ENCODE peak calls at places on chromosomes 12 and 14, in seven cellular contexts. W is left ventricle myocardium inferior, F is IMR-90, H is mammary epithelial cell, C is tibial artery, A is right atrium auricular region, I is ovary. R is an unnamed sample. For H3K9me3, the result is how much of the 10 kb centered on the place peaks cover.

GRCh38 chr12:116346751-116347150 is 69.3 kb upstream of the MED13L start:
- DNase-seq in W (no peak), F (peak), A (no peak), I (peak), H (peak), C (no peak), R (no peak)

GRCh38 chr12:90978117-90978770 is 23.3 kb upstream of the CCER1 start:
- DNase-seq in F (peak), W (no peak), C (no peak), H (peak), I (peak), A (no peak), R (no peak)

GRCh38 chr12:54201001-54201794 is 12.4 kb upstream of the SMUG1 start:
- DNase-seq in W (peak), F (peak), I (peak), H (peak), C (peak), A (no peak), R (peak)

GRCh38 chr12:113987261-113988063 is 21.3 kb upstream of the RBM19 start:
- DNase-seq in H (no peak), W (no peak), A (no peak), F (no peak), I (no peak), C (no peak), R (no peak)

GRCh38 chr12:26319511-26319910 is 124.1 kb downstream of the SSPN start:
- DNase-seq in A (peak), H (peak), C (peak), F (peak), I (peak), W (peak), R (peak)

GRCh38 chr14:56359245-56359644 is 220.4 kb upstream of the TMEM260 start:
- DNase-seq in I (no peak), H (no peak), A (no peak), C (no peak), F (no peak), W (no peak), R (no peak)

GRCh38 chr12:85866929-85867776 is 6.9 kb upstream of the NTS start:
- DNase-seq in A (no peak), H (peak), W (no peak), I (no peak), C (no peak), F (peak), R (no peak)

GRCh38 chr12:13350946-13351345 is 154.4 kb downstream of the EMP1 start:
- DNase-seq in F (no peak), A (no peak), W (no peak), H (no peak), C (no peak), I (no peak), R (no peak)

GRCh38 chr14:77542349-77543239 is 44.0 kb upstream of the ISM2 start:
- DNase-seq in C (no peak), H (no peak), A (no peak), F (no peak), W (no peak), I (no peak), R (no peak)

GRCh38 chr12:11719678-11720099 is 70.2 kb downstream of the ETV6 start:
- DNase-seq in H (peak), W (peak), F (peak), I (no peak), A (peak), C (peak), R (no peak)

GRCh38 chr12:126428769-126429168 is 1363.5 kb downstream of the AACS start:
- DNase-seq in A (no peak), C (no peak), F (no peak), H (no peak), I (no peak), W (no peak), R (no peak)

GRCh38 chr12:52759218-52759617 is 17.9 kb downstream of the KRT76 start:
- DNase-seq in H (no peak), F (no peak), A (no peak), W (no peak), I (no peak), C (no peak), R (no peak)

GRCh38 chr12:50103767-50104321 is at the start of gene GPD1:
- DNase-seq in H (peak), A (no peak), W (peak), I (peak), C (no peak), F (peak), R (no peak)

GRCh38 chr12:873954-874353 is 75.5 kb downstream of the RAD52 start:
- DNase-seq in W (no peak), I (no peak), A (no peak), H (peak), C (no peak), F (no peak), R (no peak)

GRCh38 chr12:110561471-110562201 is 21.5 kb downstream of the PPTC7 start:
- DNase-seq in C (no peak), H (no peak), F (no peak), I (no peak), W (no peak), A (no peak), R (no peak)

GRCh38 chr12:52305921-52306705 is 14.8 kb upstream of the KRT81 start:
- DNase-seq in I (no peak), C (no peak), A (no peak), F (no peak), H (no peak), W (no peak), R (peak)

GRCh38 chr14:61477845-61478438 is 156.6 kb downstream of the PRKCH start:
- DNase-seq in A (peak), I (peak), W (peak), H (peak), C (peak), F (peak), R (no peak)

GRCh38 chr12:52351196-52352059 is 15.9 kb downstream of the KRT85 start:
- DNase-seq in A (no peak), I (no peak), W (peak), C (no peak), F (no peak), H (no peak), R (no peak)

GRCh38 chr12:70919597-70920035 is 922 bp downstream of the PTPRR start:
- DNase-seq in I (no peak), A (no peak), C (no peak), H (no peak), W (no peak), F (no peak), R (no peak)

GRCh38 chr14:77761205-77761931 is 412 bp upstream of the SNW1 start:
- DNase-seq in I (peak), A (peak), W (peak), H (no peak), F (peak), C (peak), R (no peak)

GRCh38 chr12:102120886-102121285 is 903 bp downstream of the PARPBP start:
- DNase-seq in F (peak), C (no peak), A (no peak), H (peak), I (no peak), W (no peak), R (no peak)

GRCh38 chr12:100741084-100741711 is 53.4 kb upstream of the ANO4 start:
- DNase-seq in I (no peak), C (no peak), F (peak), H (peak), A (no peak), W (no peak), R (no peak)

GRCh38 chr12:24742378-24742777 is 206.5 kb downstream of the BCAT1 start:
- DNase-seq in I (no peak), F (no peak), C (peak), H (no peak), A (no peak), W (peak), R (no peak)

GRCh38 chr14:24363401-24363800 is 4.6 kb upstream of the NFATC4 start:
- DNase-seq in F (no peak), C (no peak), A (no peak), H (no peak), W (no peak), I (no peak), R (no peak)

GRCh38 chr12:50101663-50102062 is 2.1 kb upstream of the GPD1 start:
- DNase-seq in F (peak), H (peak), C (no peak), I (no peak), W (no peak), A (no peak), R (no peak)

GRCh38 chr12:81518638-81519037 is 240.5 kb downstream of the PPFIA2 start:
- DNase-seq in C (no peak), A (no peak), H (no peak), I (no peak), W (no peak), F (no peak), R (no peak)

GRCh38 chr14:89279649-89280232 is 137.3 kb downstream of the FOXN3 start:
- DNase-seq in A (no peak), F (no peak), H (no peak), I (no peak), C (no peak), W (no peak), R (no peak)

GRCh38 chr14:51865953-51866747 is 5.7 kb downstream of the GNG2 start:
- DNase-seq in C (no peak), I (no peak), F (no peak), W (no peak), H (no peak), A (no peak), R (no peak)

GRCh38 chr14:60977848-60978247 is 3.0 kb downstream of the TRMT5 start:
- DNase-seq in H (no peak), A (no peak), C (no peak), W (no peak), F (no peak), I (no peak), R (no peak)

DNA sequence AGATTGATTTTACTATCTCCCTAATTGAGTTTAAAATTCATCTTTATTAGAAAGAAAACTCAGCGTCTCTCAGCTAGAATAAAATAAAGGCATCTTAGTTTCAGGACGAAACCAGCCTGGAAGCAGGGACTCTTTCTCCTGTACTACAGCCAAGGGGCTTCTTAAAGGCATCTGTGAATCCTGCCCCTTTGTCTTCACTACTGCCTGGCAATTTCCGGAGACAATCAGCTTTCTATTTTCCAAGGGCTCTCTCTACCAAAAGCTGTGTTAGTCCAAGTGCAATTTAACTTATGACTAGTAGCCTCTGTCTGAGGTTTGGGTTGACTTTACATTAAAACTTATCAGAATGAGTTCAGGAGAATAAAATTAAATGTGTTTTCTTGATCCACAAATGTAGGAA is 623.2 kb upstream of the FOXG1 start:
- DNase-seq in C (no peak), H (no peak), I (no peak), F (no peak), W (no peak), A (no peak), R (no peak)
- H3K9me3 ChIP-seq in C (under half), H (under half), I (under half), F (under half), W (under half), A (under half), R (under half)

GRCh38 chr12:16467304-16467703 is 119.9 kb downstream of the MGST1 start:
- DNase-seq in C (no peak), I (no peak), H (no peak), A (no peak), W (no peak), F (no peak), R (no peak)
- H3K4me3 ChIP-seq in C (no peak), I (no peak), H (no peak), A (no peak), W (no peak), F (no peak), R (no peak)

GRCh38 chr12:130685250-130685649 is 30.8 kb downstream of the RIMBP2 start:
- DNase-seq in I (no peak), W (no peak), C (no peak), H (no peak), A (no peak), F (no peak), R (no peak)
- H3K9me3 ChIP-seq in I (under half), W (under half), C (under half), H (under half), A (under half), F (under half), R (under half)

GRCh38 chr14:21309238-21309636 is 29.4 kb downstream of the RPGRIP1 start:
- DNase-seq in F (no peak), I (no peak), H (no peak), A (no peak), W (no peak), C (no peak), R (no peak)

GRCh38 chr14:21308132-21308478 is 28.2 kb downstream of the RPGRIP1 start:
- DNase-seq in I (no peak), H (no peak), A (no peak), W (no peak), F (no peak), C (no peak), R (no peak)

GRCh38 chr14:21307641-21308040 is 27.8 kb downstream of the RPGRIP1 start:
- DNase-seq in F (no peak), W (no peak), C (no peak), H (no peak), A (no peak), I (no peak), R (no peak)

GRCh38 chr14:21309956-21310355 is 30.1 kb downstream of the RPGRIP1 start:
- DNase-seq in A (no peak), C (no peak), I (no peak), F (no peak), W (no peak), H (no peak), R (no peak)

GRCh38 chr14:21308479-21309237 is 28.8 kb downstream of the RPGRIP1 start:
- DNase-seq in H (peak), C (peak), A (peak), I (peak), W (peak), F (peak), R (peak)
- H3K4me3 ChIP-seq in H (peak), C (peak), A (peak), I (peak), W (peak), F (peak), R (peak)

DNA sequence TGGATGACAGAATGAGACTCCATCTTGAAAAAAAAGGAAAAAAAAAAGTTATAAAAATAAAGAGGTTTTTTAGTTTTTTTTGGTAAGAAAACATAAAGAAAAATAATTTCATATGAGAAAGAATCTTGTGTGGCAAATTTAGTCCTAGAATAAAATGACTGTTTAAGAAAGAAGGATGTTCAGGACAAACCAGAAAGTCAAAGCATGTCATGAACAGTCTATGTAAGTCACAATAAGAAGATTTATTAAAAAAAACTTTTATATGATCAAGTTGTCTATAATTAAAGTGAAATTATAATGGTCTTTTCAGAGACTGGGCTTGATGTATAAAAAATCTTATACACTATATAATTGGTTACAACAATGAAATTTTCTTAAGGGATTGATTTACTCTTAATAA is 68.1 kb upstream of the HECTD1 start:
- DNase-seq in C (no peak), F (no peak), A (no peak), I (no peak), H (no peak), W (no peak), R (no peak)
- H3K9me3 ChIP-seq in C (under half), F (under half), A (under half), I (under half), H (under half), W (under half), R (under half)

R was measured in suprapubic skin.